ENCODE peak calls at places on chromosomes 1 and 21, in seven cellular contexts. A is foreskin keratinocyte; N is Panc1; E is memory B cell; V is left cardiac atrium; Q is activated CD8-positive, alpha-beta memory T cell treated with anti-CD3 and anti-CD28 coated beads, Interleukin-2, amount 10 ng/mL, durations not matched to agents 7 days and 5 days; Z is CD8-positive, alpha-beta T cell. H is an unnamed sample.

GRCh38 chr1:94602312-94602711 is 60.8 kb upstream of the F3 start:
- ATAC-seq in A (no peak), N (no peak), E (no peak), V (peak; percentile 34), Q (peak; percentile 78), Z (peak; percentile 52), H (peak; percentile 41)

GRCh38 chr1:98388431-98388830 is 273.1 kb upstream of the SNX7 start:
- ATAC-seq in A (peak; percentile 91), N (no peak), E (no peak), V (peak; percentile 91), Q (peak; percentile 99), Z (peak; percentile 67), H (peak; percentile 35)

GRCh38 chr1:28297826-28298225 is 31.0 kb upstream of the MED18 start:
- ATAC-seq in A (no peak), N (no peak), E (no peak), V (no peak), Q (peak; percentile 77), Z (no peak), H (peak; percentile 48)

GRCh38 chr1:43938892-43939587 is 5.4 kb downstream of the ARTN start:
- ATAC-seq in A (no peak), N (no peak), E (no peak), V (peak; percentile 8), Q (no peak), Z (no peak), H (no peak)

GRCh38 chr21:46027855-46028493 is 46.4 kb downstream of the COL6A1 start:
- ATAC-seq in A (no peak), N (no peak), E (no peak), V (peak; percentile 68), Q (no peak), Z (no peak), H (no peak)

GRCh38 chr1:119286587-119287181 is 81.9 kb upstream of the HAO2 start:
- ATAC-seq in A (peak; percentile 58), N (peak; percentile 89), E (no peak), V (peak; percentile 47), Q (peak; percentile 61), Z (peak; percentile 14), H (peak; percentile 43)

GRCh38 chr1:61403863-61404615 is 320.9 kb downstream of the TM2D1 start:
- ATAC-seq in A (no peak), N (no peak), E (no peak), V (peak; percentile 71), Q (no peak), Z (no peak), H (peak; percentile 41)

GRCh38 chr1:25566730-25567341 is 23.4 kb downstream of the LDLRAP1 start:
- ATAC-seq in A (no peak), N (no peak), E (no peak), V (peak; percentile 21), Q (no peak), Z (peak; percentile 27), H (peak; percentile 16)

GRCh38 chr1:185567438-185567837 is 166.8 kb upstream of the HMCN1 start:
- ATAC-seq in A (no peak), N (no peak), E (peak; percentile 37), V (no peak), Q (peak; percentile 16), Z (peak; percentile 45), H (no peak)

GRCh38 chr1:221816899-221817298 is 75.0 kb upstream of the DUSP10 start:
- ATAC-seq in A (peak; percentile 98), N (no peak), E (no peak), V (no peak), Q (no peak), Z (no peak), H (peak; percentile 65)

GRCh38 chr1:8889103-8889846 is 10.8 kb upstream of the ENO1 start:
- ATAC-seq in A (no peak), N (peak; percentile 60), E (no peak), V (peak; percentile 16), Q (no peak), Z (no peak), H (peak; percentile 16)

GRCh38 chr21:35427320-35428040 is 378.4 kb upstream of the RUNX1 start:
- ATAC-seq in A (no peak), N (no peak), E (no peak), V (peak; percentile 74), Q (no peak), Z (no peak), H (no peak)

GRCh38 chr21:43727571-43728466 is 8.9 kb downstream of the PDXK start:
- ATAC-seq in A (peak; percentile 19), N (peak; percentile 65), E (no peak), V (peak; percentile 23), Q (no peak), Z (no peak), H (peak; percentile 6)

GRCh38 chr1:184050631-184051030 is 899 bp upstream of the TSEN15 start:
- ATAC-seq in A (no peak), N (no peak), E (no peak), V (no peak), Q (no peak), Z (no peak), H (no peak)

GRCh38 chr1:240350910-240351331 is 259.2 kb downstream of the FMN2 start:
- ATAC-seq in A (no peak), N (no peak), E (no peak), V (no peak), Q (no peak), Z (no peak), H (no peak)

GRCh38 chr1:243455760-243456651 is 200.2 kb downstream of the SDCCAG8 start:
- ATAC-seq in A (no peak), N (no peak), E (no peak), V (no peak), Q (no peak), Z (no peak), H (no peak)

GRCh38 chr1:118303534-118303933 is 118.5 kb upstream of the SPAG17 start:
- ATAC-seq in A (no peak), N (no peak), E (no peak), V (no peak), Q (no peak), Z (no peak), H (no peak)

GRCh38 chr1:107687846-107688753 is 276.9 kb downstream of the VAV3 start:
- ATAC-seq in A (peak; percentile 81), N (no peak), E (no peak), V (peak; percentile 41), Q (no peak), Z (no peak), H (peak; percentile 89)

GRCh38 chr1:44345187-44345775 is 9.8 kb downstream of the ERI3 start:
- ATAC-seq in A (no peak), N (no peak), E (no peak), V (no peak), Q (no peak), Z (no peak), H (no peak)

GRCh38 chr1:119582801-119583200 is 65.3 kb downstream of the ZNF697 start:
- ATAC-seq in A (peak; percentile 98), N (peak; percentile 97), E (peak; percentile 65), V (peak; percentile 92), Q (peak; percentile 45), Z (no peak), H (peak; percentile 94)

GRCh38 chr1:212860713-212861581 is 2.9 kb downstream of the FLVCR1 start:
- ATAC-seq in A (no peak), N (no peak), E (no peak), V (no peak), Q (no peak), Z (no peak), H (no peak)

GRCh38 chr1:67441183-67441582 is 11.0 kb upstream of the SERBP1 start:
- ATAC-seq in A (no peak), N (no peak), E (no peak), V (peak; percentile 32), Q (no peak), Z (no peak), H (no peak)

GRCh38 chr1:160340866-160341265 is 2.2 kb downstream of the COPA start:
- ATAC-seq in A (no peak), N (no peak), E (no peak), V (no peak), Q (no peak), Z (no peak), H (no peak)

GRCh38 chr1:74716822-74717221 is 16.0 kb downstream of the CRYZ start:
- ATAC-seq in A (no peak), N (no peak), E (no peak), V (no peak), Q (no peak), Z (no peak), H (no peak)

GRCh38 chr1:27292111-27292510 is 29.9 kb upstream of the TMEM222 start:
- ATAC-seq in A (no peak), N (no peak), E (no peak), V (peak; percentile 19), Q (no peak), Z (no peak), H (no peak)

GRCh38 chr1:15066191-15066590 is 87.4 kb upstream of the TMEM51 start:
- ATAC-seq in A (no peak), N (no peak), E (no peak), V (no peak), Q (no peak), Z (peak; percentile 6), H (no peak)

GRCh38 chr1:230747139-230747730 is at the start of gene CAPN9:
- ATAC-seq in A (no peak), N (no peak), E (no peak), V (no peak), Q (no peak), Z (no peak), H (no peak)

GRCh38 chr1:84245566-84245965 is 55.9 kb upstream of the SAMD13 start:
- ATAC-seq in A (no peak), N (no peak), E (no peak), V (no peak), Q (no peak), Z (no peak), H (no peak)

GRCh38 chr21:36889401-36889800 is 77.1 kb downstream of the HLCS start:
- ATAC-seq in A (no peak), N (no peak), E (no peak), V (peak; percentile 83), Q (no peak), Z (no peak), H (no peak)

GRCh38 chr1:215081566-215082531 is 688 bp upstream of the KCNK2 start:
- ATAC-seq in A (peak; percentile 37), N (peak; percentile 57), E (no peak), V (no peak), Q (no peak), Z (no peak), H (peak; percentile 23)

GRCh38 chr1:67803380-67804279 is 29.6 kb downstream of the GNG12 start:
- ATAC-seq in A (peak; percentile 93), N (no peak), E (no peak), V (no peak), Q (no peak), Z (no peak), H (peak; percentile 57)

GRCh38 chr1:207646891-207647290 is 2.0 kb downstream of the CR1L start:
- ATAC-seq in A (no peak), N (no peak), E (no peak), V (no peak), Q (no peak), Z (no peak), H (no peak)

GRCh38 chr1:187949567-187949966 is 1120.8 kb downstream of the PLA2G4A start:
- ATAC-seq in A (no peak), N (no peak), E (no peak), V (no peak), Q (no peak), Z (no peak), H (no peak)

GRCh38 chr1:37288900-37289299 is 185.5 kb upstream of the ZC3H12A start:
- ATAC-seq in A (no peak), N (no peak), E (peak; percentile 98), V (no peak), Q (no peak), Z (no peak), H (peak; percentile 66)

GRCh38 chr1:210757677-210758076 is 376.3 kb downstream of the KCNH1 start:
- ATAC-seq in A (no peak), N (no peak), E (no peak), V (no peak), Q (no peak), Z (no peak), H (no peak)

GRCh38 chr1:223153177-223154119 is 10.4 kb upstream of the TLR5 start:
- ATAC-seq in A (no peak), N (no peak), E (no peak), V (peak; percentile 51), Q (peak; percentile 51), Z (no peak), H (peak; percentile 20)

GRCh38 chr1:65431111-65431705 is 10.7 kb downstream of the LEPR start:
- ATAC-seq in A (no peak), N (no peak), E (peak; percentile 32), V (peak; percentile 38), Q (no peak), Z (peak; percentile 55), H (no peak)

H was measured in esophagus mucosa.